ENCODE peak calls at places on chromosome 3, in eight cellular contexts. A is astrocyte of the spinal cord, B is GM23248, V is suprapubic skin, E is breast epithelium, S is cardiac muscle cell, Q is astrocyte, C is right cardiac atrium. M is an unnamed sample.

GRCh38 chr3:178805746-178806145 is 265.9 kb downstream of the ZMAT3 start:
- DNase-seq in Q (no peak), C (no peak), S (no peak), E (no peak), B (no peak), A (no peak), V (no peak), M (no peak)

GRCh38 chr3:94115482-94115881 is 52.6 kb downstream of the NSUN3 start:
- DNase-seq in A (peak), Q (peak), B (peak), V (no peak), S (peak), C (no peak), E (no peak), M (peak)

GRCh38 chr3:32469151-32469874 is 33.3 kb downstream of the CMTM6 start:
- DNase-seq in V (no peak), A (no peak), E (no peak), Q (no peak), B (peak), C (no peak), S (no peak), M (no peak)

GRCh38 chr3:182969277-182969676 is 11.1 kb downstream of the DCUN1D1 start:
- DNase-seq in A (peak), E (no peak), V (no peak), Q (peak), B (peak), S (peak), C (no peak), M (no peak)

GRCh38 chr3:50600841-50601591 is 10.6 kb downstream of the CISH start:
- DNase-seq in E (peak), S (peak), B (peak), V (peak), A (peak), C (peak), Q (peak), M (no peak)

GRCh38 chr3:132283440-132283839 is 33.8 kb upstream of the ACP3 start:
- DNase-seq in A (peak), S (peak), B (peak), E (no peak), Q (no peak), V (no peak), C (no peak), M (no peak)

GRCh38 chr3:197256836-197257444 is 41.5 kb downstream of the DLG1 start:
- DNase-seq in Q (peak), B (peak), E (no peak), V (no peak), S (peak), A (peak), C (no peak), M (peak)

GRCh38 chr3:80357761-80358160 is 590.0 kb upstream of the ROBO1 start:
- DNase-seq in A (no peak), B (no peak), S (no peak), C (no peak), E (no peak), Q (no peak), V (no peak), M (no peak)

GRCh38 chr3:141431411-141432378 is 55.1 kb upstream of the RASA2 start:
- DNase-seq in Q (no peak), A (no peak), B (no peak), E (no peak), S (no peak), C (no peak), V (no peak), M (no peak)

GRCh38 chr3:178690571-178690970 is 154.3 kb downstream of the KCNMB2 start:
- DNase-seq in B (peak), S (peak), Q (no peak), V (no peak), A (no peak), C (no peak), E (no peak), M (no peak)

GRCh38 chr3:135082706-135083105 is 287.6 kb downstream of the EPHB1 start:
- DNase-seq in C (no peak), A (no peak), E (no peak), S (no peak), B (no peak), Q (no peak), V (no peak), M (no peak)

GRCh38 chr3:177731644-177732268 is 534.5 kb upstream of the TBL1XR1 start:
- DNase-seq in Q (peak), V (no peak), E (no peak), B (peak), C (no peak), A (peak), S (peak), M (no peak)

GRCh38 chr3:113773381-113773780 is 26.5 kb downstream of the ATP6V1A start:
- DNase-seq in C (no peak), E (no peak), A (peak), B (peak), V (no peak), S (peak), Q (peak), M (no peak)

GRCh38 chr3:106251160-106251892 is 382.5 kb upstream of the CBLB start:
- DNase-seq in B (no peak), V (no peak), E (no peak), Q (no peak), A (no peak), S (no peak), C (peak), M (no peak)

GRCh38 chr3:46659285-46659684 is 34.2 kb downstream of the ALS2CL start:
- DNase-seq in S (no peak), E (no peak), C (no peak), V (peak), Q (no peak), A (no peak), B (no peak), M (no peak)

GRCh38 chr3:182621435-182622240 is 171.7 kb upstream of the ATP11B start:
- DNase-seq in A (no peak), B (peak), E (no peak), V (no peak), Q (no peak), C (no peak), S (no peak), M (no peak)

GRCh38 chr3:134846943-134847342 is 51.9 kb downstream of the EPHB1 start:
- DNase-seq in A (peak), S (peak), B (peak), E (no peak), C (no peak), V (peak), Q (peak), M (peak)

GRCh38 chr3:38634133-38634532 is 15.4 kb downstream of the SCN5A start:
- DNase-seq in S (peak), V (no peak), B (peak), Q (peak), E (no peak), C (no peak), A (peak), M (no peak)

GRCh38 chr3:47410801-47411646 is 30.2 kb downstream of the PTPN23 start:
- DNase-seq in E (no peak), B (no peak), Q (no peak), S (no peak), A (no peak), C (peak), V (no peak), M (no peak)

GRCh38 chr3:58234516-58234931 is 3.1 kb upstream of the ABHD6 start:
- DNase-seq in E (no peak), V (no peak), A (peak), C (no peak), B (peak), S (peak), Q (peak), M (no peak)

GRCh38 chr3:128174645-128175590 is 21.6 kb downstream of the EEFSEC start:
- DNase-seq in Q (no peak), C (no peak), V (no peak), S (peak), A (no peak), B (no peak), E (no peak), M (no peak)

GRCh38 chr3:181278468-181279238 is 289.1 kb upstream of the DNAJC19 start:
- DNase-seq in V (no peak), A (peak), S (peak), Q (no peak), E (no peak), B (no peak), C (no peak), M (no peak)

GRCh38 chr3:55558316-55558715 is 71.2 kb upstream of the WNT5A start:
- DNase-seq in C (no peak), V (no peak), E (no peak), Q (peak), S (no peak), A (peak), B (peak), M (no peak)

GRCh38 chr3:42746455-42747450 is 26.3 kb downstream of the CCDC13 start:
- DNase-seq in S (no peak), C (no peak), V (peak), Q (no peak), E (no peak), B (no peak), A (peak), M (no peak)

GRCh38 chr3:157531771-157532170 is 28.6 kb upstream of the VEPH1 start:
- DNase-seq in V (no peak), B (peak), Q (peak), C (no peak), S (peak), E (no peak), A (peak), M (no peak)

GRCh38 chr3:32778389-32778788 is 39.4 kb upstream of the TRIM71 start:
- DNase-seq in B (no peak), Q (no peak), A (no peak), E (no peak), C (no peak), S (no peak), V (no peak), M (no peak)

GRCh38 chr3:89145995-89146394 is 38.6 kb downstream of the EPHA3 start:
- DNase-seq in A (peak), S (peak), Q (peak), B (peak), V (no peak), E (no peak), C (no peak), M (no peak)

GRCh38 chr3:7508821-7509220 is 647.9 kb downstream of the GRM7 start:
- DNase-seq in Q (peak), S (peak), C (no peak), B (no peak), V (no peak), E (no peak), A (peak), M (no peak)

GRCh38 chr3:28291577-28291976 is 50.2 kb downstream of the CMC1 start:
- DNase-seq in A (no peak), E (no peak), C (no peak), S (no peak), V (no peak), Q (no peak), B (no peak), M (no peak)

GRCh38 chr3:63278171-63278999 is at the start of gene SYNPR:
- DNase-seq in C (peak), E (no peak), S (no peak), B (no peak), Q (no peak), A (no peak), V (no peak), M (no peak)

GRCh38 chr3:30607032-30607833 is 832 bp downstream of the TGFBR2 start:
- DNase-seq in B (peak), A (peak), S (peak), V (peak), C (peak), Q (no peak), E (peak), M (no peak)

GRCh38 chr3:73661262-73661661 is 36.5 kb upstream of the PDZRN3 start:
- DNase-seq in B (peak), S (peak), Q (peak), C (no peak), A (peak), V (no peak), E (no peak), M (no peak)

GRCh38 chr3:123138819-123139517 is 62.8 kb upstream of the SEC22A start:
- DNase-seq in E (no peak), B (peak), C (no peak), S (peak), Q (no peak), A (no peak), V (no peak), M (no peak)

GRCh38 chr3:129280183-129280582 is 1.5 kb downstream of the HMCES start:
- DNase-seq in V (no peak), E (no peak), Q (no peak), B (no peak), S (no peak), C (no peak), A (no peak), M (no peak)
- H3K4me3 ChIP-seq in V (peak), E (peak), Q (peak), B (peak), S (peak), C (peak), A (no peak), M (peak)

GRCh38 chr3:150371741-150372254 is 36.3 kb upstream of the TSC22D2 start:
- DNase-seq in A (peak), Q (peak), V (no peak), S (peak), E (no peak), C (peak), B (peak), M (peak)

GRCh38 chr3:150372320-150373118 is 35.6 kb upstream of the TSC22D2 start:
- DNase-seq in S (no peak), C (no peak), A (peak), Q (no peak), E (no peak), V (no peak), B (peak), M (no peak)

GRCh38 chr3:150370982-150371381 is 37.1 kb upstream of the TSC22D2 start:
- DNase-seq in Q (no peak), E (no peak), A (peak), B (peak), C (no peak), V (no peak), S (no peak), M (no peak)

GRCh38 chr3:150367771-150368170 is 40.3 kb upstream of the TSC22D2 start:
- DNase-seq in C (no peak), E (no peak), B (peak), V (no peak), A (no peak), Q (no peak), S (no peak), M (no peak)

DNA sequence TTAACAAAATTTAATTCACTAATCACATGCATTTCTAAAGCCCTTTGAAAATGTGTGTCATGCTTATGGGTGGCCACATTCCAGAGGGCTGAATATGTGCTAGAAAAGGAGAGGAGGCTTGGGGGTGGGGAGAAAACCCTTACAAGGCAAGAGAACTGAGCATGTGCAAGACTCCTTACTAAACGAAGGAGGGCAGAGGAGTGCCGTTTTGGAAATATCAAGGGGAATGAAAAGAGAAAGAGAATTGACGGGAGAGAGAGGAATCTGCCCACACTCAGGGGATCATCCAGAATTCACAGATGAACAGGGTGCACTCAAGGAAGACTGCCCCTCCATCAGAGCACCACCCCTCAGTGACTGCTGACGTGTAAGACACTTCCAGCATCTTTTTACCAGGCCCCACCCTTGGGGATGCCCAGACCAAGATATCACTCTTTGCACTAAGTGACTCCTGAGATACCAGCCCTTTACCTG is 37.9 kb upstream of the TSC22D2 start:
- DNase-seq in S (peak), V (no peak), Q (peak), C (no peak), A (peak), B (peak), E (no peak), M (peak)
- H3K4me3 ChIP-seq in S (no peak), V (no peak), Q (peak), C (peak), A (peak), B (peak), E (peak), M (peak)

GRCh38 chr3:147360936-147361670 is 45.2 kb downstream of the ZIC4 start:
- DNase-seq in C (no peak), A (peak), V (no peak), S (no peak), E (no peak), Q (no peak), B (peak), M (no peak)
- H3K4me3 ChIP-seq in C (no peak), A (peak), V (no peak), S (no peak), E (no peak), Q (peak), B (peak), M (no peak)

GRCh38 chr3:29353807-29354206 is 72.9 kb downstream of the RBMS3 start:
- DNase-seq in S (no peak), C (no peak), E (no peak), A (no peak), Q (no peak), V (no peak), B (no peak), M (no peak)
- H3K4me3 ChIP-seq in S (no peak), C (no peak), E (no peak), A (no peak), Q (no peak), V (no peak), B (no peak), M (no peak)

GRCh38 chr3:14520967-14521366 is 19.2 kb downstream of the GRIP2 start:
- DNase-seq in V (peak), E (peak), C (no peak), B (no peak), Q (no peak), S (no peak), A (no peak), M (no peak)

GRCh38 chr3:14522768-14523167 is 17.4 kb downstream of the GRIP2 start:
- DNase-seq in E (peak), B (no peak), A (no peak), C (peak), V (peak), Q (no peak), S (no peak), M (no peak)

GRCh38 chr3:14523792-14524191 is 16.4 kb downstream of the GRIP2 start:
- DNase-seq in Q (no peak), B (peak), E (peak), V (peak), C (no peak), S (no peak), A (no peak), M (no peak)

GRCh38 chr3:14521611-14522010 is 18.5 kb downstream of the GRIP2 start:
- DNase-seq in E (peak), B (no peak), S (no peak), C (peak), V (peak), A (no peak), Q (no peak), M (no peak)

DNA sequence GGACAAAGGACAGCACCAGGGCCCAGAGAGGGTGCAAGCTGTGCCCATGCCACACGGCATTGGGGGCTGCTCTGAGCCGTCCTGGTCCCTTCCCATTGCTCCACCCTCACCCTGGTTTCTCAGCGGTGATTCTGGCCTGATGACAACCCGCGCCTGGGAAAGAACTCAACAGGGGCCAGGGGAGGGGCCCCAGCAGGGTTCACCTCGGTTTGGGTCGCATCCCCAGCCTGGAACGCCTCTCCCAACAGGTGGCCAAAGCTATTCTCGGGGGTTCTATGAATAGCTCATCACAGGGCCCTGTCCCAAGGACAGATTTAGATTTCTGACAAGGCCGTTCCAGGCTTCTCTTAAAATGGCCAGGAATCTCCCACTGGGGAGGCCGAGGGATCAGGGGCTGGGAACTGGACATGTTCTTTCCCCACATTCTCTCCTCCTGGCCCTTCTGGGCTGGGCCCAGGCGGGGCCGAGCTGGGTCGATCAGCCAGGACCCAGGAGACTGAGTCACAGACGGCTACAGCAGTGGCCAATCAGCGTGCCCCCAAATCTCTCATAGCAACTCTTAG is 17.9 kb downstream of the GRIP2 start:
- DNase-seq in Q (no peak), S (no peak), A (no peak), E (peak), V (peak), B (no peak), C (peak), M (no peak)
- H3K4me3 ChIP-seq in Q (no peak), S (no peak), A (no peak), E (no peak), V (no peak), B (no peak), C (no peak), M (no peak)

DNA sequence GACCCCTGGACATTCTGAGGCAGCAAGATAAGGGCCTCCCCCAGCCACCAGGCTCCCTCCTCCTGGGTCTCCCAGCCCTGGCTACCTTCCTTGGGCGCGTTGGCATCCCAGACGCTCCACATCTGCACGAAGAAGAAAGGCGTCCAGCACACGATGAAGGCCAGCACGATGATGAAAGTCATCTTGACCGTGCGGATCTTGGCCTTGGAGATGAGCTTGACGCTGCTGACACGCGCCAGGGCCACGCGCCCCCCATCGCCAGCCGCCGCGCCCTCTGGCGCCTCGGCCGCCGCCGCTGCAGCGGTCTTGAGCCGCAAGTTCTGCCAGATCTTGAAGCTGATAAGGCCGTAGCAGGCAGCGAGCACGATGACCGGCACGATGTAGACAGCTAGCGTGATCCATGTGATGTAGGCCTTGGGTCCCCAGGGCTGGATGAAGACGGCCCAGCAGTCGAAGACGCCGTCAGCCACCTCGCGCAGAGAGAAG is 2.2 kb downstream of the OXTR start:
- DNase-seq in Q (no peak), C (no peak), A (no peak), S (no peak), E (no peak), V (no peak), B (peak), M (no peak)
- H3K4me3 ChIP-seq in Q (peak), C (no peak), A (peak), S (no peak), E (peak), V (peak), B (peak), M (no peak)